ENCODE peak calls at places on chromosomes 16 and 17, in nine cellular contexts. Y is activated naive CD8-positive, alpha-beta T cell treated with anti-CD3 and anti-CD28 coated beads for 36 hours; Q is aorta; C is stimulated activated naive B cell treated with anti-CD40 and anti-IgM and Interleukin-4, amounts not matched to agents 10 μg/mL and 1 μg/mL and 100 μg/mL, for 72 hours; X is activated T-helper 1 cell treated with anti-CD3 and anti-CD28 coated beads, Interleukin-12 subunit alpha, Interleukin-12 subunit beta, Interleukin-2, Interleukin-4 antibody, amounts not matched to agents 30 ng/mL and 10 ng/mL and 1 ng/mL, durations not matched to agents 14 hours and 24 hours and 36 hours; W is amniotic stem cell; I is NCI-H1048; D is iris pigment epithelial cell; R is activated CD4-positive, alpha-beta T cell treated with anti-CD3 and anti-CD28 coated beads for 48 hours. H is an unnamed sample.

GRCh38 chr17:80408872-80409271 is 6.1 kb upstream of the ENDOV start:
- DNase-seq in X (no peak), R (peak; percentile 48), Y (peak; percentile 39), Q (no peak), C (no peak), D (no peak), W (no peak), I (no peak), H (no peak)

GRCh38 chr17:8883353-8883752 is 15.9 kb upstream of the PIK3R6 start:
- DNase-seq in I (no peak), R (no peak), D (no peak), X (no peak), C (no peak), Y (no peak), Q (no peak), W (no peak), H (no peak)

GRCh38 chr16:89006036-89006752 is 29.2 kb upstream of the CBFA2T3 start:
- DNase-seq in X (no peak), R (no peak), I (no peak), Q (peak; percentile 42), Y (no peak), D (no peak), W (no peak), C (no peak), H (no peak)

GRCh38 chr16:47507701-47508100 is 46.6 kb downstream of the PHKB start:
- DNase-seq in R (no peak), W (no peak), X (no peak), Y (no peak), C (no peak), D (peak; percentile 68), Q (no peak), I (no peak), H (no peak)

GRCh38 chr17:63365366-63366237 is 80.5 kb downstream of the CYB561 start:
- DNase-seq in I (no peak), X (no peak), Q (no peak), C (no peak), D (no peak), Y (no peak), R (no peak), W (no peak), H (no peak)

GRCh38 chr16:73232555-73233422 is 184.9 kb upstream of the ZFHX3 start:
- DNase-seq in I (peak; percentile 57), Q (no peak), W (no peak), D (peak; percentile 96), C (no peak), X (no peak), Y (no peak), R (no peak), H (no peak)

GRCh38 chr17:79183221-79184158 is 108.9 kb downstream of the ENGASE start:
- DNase-seq in R (peak; percentile 38), W (no peak), Y (peak; percentile 20), D (peak; percentile 44), Q (no peak), C (no peak), I (no peak), X (no peak), H (no peak)

GRCh38 chr17:28889996-28890395 is 7.5 kb downstream of the FLOT2 start:
- DNase-seq in I (no peak), X (no peak), Y (no peak), W (no peak), Q (no peak), D (no peak), C (no peak), R (no peak), H (no peak)

GRCh38 chr17:2057130-2057713 is 2.3 kb downstream of the HIC1 start:
- DNase-seq in X (no peak), I (no peak), Q (no peak), Y (peak; percentile 48), R (no peak), C (no peak), W (no peak), D (peak; percentile 62), H (no peak)

GRCh38 chr16:28181557-28181914 is 30.2 kb downstream of the XPO6 start:
- DNase-seq in W (peak; percentile 76), D (peak; percentile 93), I (no peak), R (no peak), X (no peak), C (no peak), Y (no peak), Q (no peak), H (no peak)

GRCh38 chr17:17387017-17387416 is 83.8 kb downstream of the NT5M start:
- DNase-seq in C (no peak), R (no peak), Q (no peak), Y (no peak), W (no peak), D (no peak), X (no peak), I (no peak), H (no peak)

GRCh38 chr17:72942594-72942993 is 149.9 kb downstream of the SLC39A11 start:
- DNase-seq in R (no peak), Q (no peak), W (no peak), X (no peak), D (no peak), Y (no peak), C (no peak), I (no peak), H (no peak)

GRCh38 chr16:65061935-65062334 is 59.9 kb downstream of the CDH11 start:
- DNase-seq in Q (no peak), W (no peak), Y (no peak), I (no peak), C (no peak), X (no peak), D (no peak), R (no peak), H (no peak)

GRCh38 chr16:27598921-27599565 is 49.1 kb downstream of the KATNIP start:
- DNase-seq in X (no peak), Q (no peak), D (no peak), C (no peak), W (no peak), Y (no peak), R (no peak), I (no peak), H (no peak)

GRCh38 chr17:56755310-56755709 is 78.4 kb downstream of the C17orf67 start:
- DNase-seq in X (no peak), Q (no peak), W (no peak), D (peak; percentile 4), I (no peak), R (no peak), C (no peak), Y (no peak), H (no peak)

GRCh38 chr17:29019475-29020181 is 13.8 kb upstream of the SEZ6 start:
- DNase-seq in Q (no peak), R (peak; percentile 13), X (no peak), W (no peak), D (no peak), I (no peak), C (no peak), Y (peak; percentile 10), H (peak; percentile 12)

GRCh38 chr17:66625321-66625767 is 209.6 kb upstream of the CACNG5 start:
- DNase-seq in X (no peak), Q (no peak), W (no peak), Y (no peak), R (no peak), D (peak; percentile 25), I (no peak), C (no peak), H (no peak)

GRCh38 chr17:50331085-50331791 is 14.7 kb upstream of the XYLT2 start:
- DNase-seq in I (no peak), Q (no peak), D (peak; percentile 91), W (peak; percentile 10), R (no peak), C (no peak), X (no peak), Y (no peak), H (no peak)

GRCh38 chr16:74841904-74842303 is 67.3 kb upstream of the FA2H start:
- DNase-seq in W (no peak), Q (no peak), X (no peak), D (no peak), R (no peak), C (no peak), Y (no peak), I (no peak), H (no peak)

GRCh38 chr16:58515871-58516767 is 802 bp downstream of the SETD6 start:
- DNase-seq in C (no peak), W (no peak), D (peak; percentile 8), Q (peak; percentile 58), R (peak; percentile 63), X (no peak), Y (peak; percentile 65), I (no peak), H (no peak)

GRCh38 chr17:57112994-57113393 is 27.9 kb downstream of the AKAP1 start:
- DNase-seq in R (no peak), D (no peak), C (no peak), I (no peak), Y (no peak), X (no peak), W (no peak), Q (no peak), H (no peak)

GRCh38 chr16:10741844-10742243 is 1.8 kb upstream of the NUBP1 start:
- DNase-seq in R (no peak), I (no peak), D (no peak), Q (no peak), W (no peak), C (no peak), X (no peak), Y (no peak), H (peak; percentile 93)

GRCh38 chr17:74713199-74713755 is 554 bp upstream of the CD300LF start:
- DNase-seq in Q (no peak), X (no peak), I (no peak), C (no peak), W (no peak), D (no peak), R (no peak), Y (no peak), H (no peak)

GRCh38 chr17:82677353-82677925 is 21.1 kb downstream of the RAB40B start:
- DNase-seq in W (no peak), X (no peak), D (no peak), C (no peak), I (no peak), Q (no peak), Y (no peak), R (no peak), H (no peak)

GRCh38 chr17:10394201-10394887 is 21.5 kb upstream of the MYH13 start:
- DNase-seq in C (no peak), D (no peak), X (no peak), I (no peak), R (no peak), W (no peak), Q (no peak), Y (no peak), H (no peak)

H was measured in cerebellar nuclear complex.